ENCODE peak calls at places on chromosome 4, in eight cellular contexts. T is NCI-H748 treated with DMSO at 0.1 percent for 48 hours; Z is right lobe of liver; D is effector memory CD8-positive, alpha-beta T cell; A is activated naive CD8-positive, alpha-beta T cell treated with anti-CD3 and anti-CD28 coated beads, Interleukin-2, amount 50 U/mL, for 16 hours; S is hippocampal formation; H is activated CD4-positive, alpha-beta T cell treated with anti-CD3 and anti-CD28 coated beads for 48 hours; N is CD4-positive, alpha-beta T cell. L is an unnamed sample.

GRCh38 chr4:56626963-56627362 is 54.1 kb downstream of the HOPX start:
- DNase-seq in N (no peak), Z (no peak), A (no peak), S (no peak), H (no peak), D (peak), T (no peak), L (no peak)

GRCh38 chr4:16524911-16525574 is 298.8 kb upstream of the TAPT1 start:
- DNase-seq in N (no peak), T (no peak), D (no peak), A (no peak), H (no peak), S (no peak), Z (no peak), L (no peak)

GRCh38 chr4:54165438-54165837 is 63.7 kb upstream of the PDGFRA start:
- DNase-seq in A (no peak), D (no peak), N (no peak), H (no peak), T (no peak), S (no peak), Z (no peak), L (no peak)

GRCh38 chr4:182022899-182023298 is 220.3 kb upstream of the TENM3 start:
- DNase-seq in Z (no peak), A (no peak), H (no peak), S (no peak), T (peak), D (no peak), N (no peak), L (peak)

GRCh38 chr4:6123116-6123515 is 77.2 kb downstream of the JAKMIP1 start:
- DNase-seq in Z (no peak), N (no peak), S (no peak), T (no peak), A (no peak), D (no peak), H (no peak), L (no peak)

GRCh38 chr4:58807843-58808605 is 1697.8 kb upstream of the IGFBP7 start:
- DNase-seq in A (no peak), H (no peak), T (no peak), D (no peak), S (no peak), N (no peak), Z (no peak), L (no peak)

GRCh38 chr4:39898015-39898414 is 79.7 kb downstream of the PDS5A start:
- DNase-seq in H (no peak), S (no peak), Z (no peak), A (no peak), T (no peak), N (no peak), D (no peak), L (no peak)

GRCh38 chr4:11039494-11040142 is 355.1 kb upstream of the CLNK start:
- DNase-seq in S (no peak), H (no peak), A (no peak), D (no peak), N (no peak), Z (no peak), T (no peak), L (no peak)

GRCh38 chr4:98758182-98758581 is 99.8 kb upstream of the TSPAN5 start:
- DNase-seq in D (no peak), Z (no peak), S (no peak), T (no peak), N (no peak), A (no peak), H (no peak), L (no peak)

GRCh38 chr4:185003596-185004351 is 14.5 kb upstream of the HELT start:
- DNase-seq in A (no peak), N (no peak), D (no peak), S (no peak), Z (no peak), H (no peak), T (no peak), L (no peak)

GRCh38 chr4:184282895-184283654 is 65.4 kb upstream of the ENPP6 start:
- DNase-seq in H (peak), D (no peak), Z (no peak), A (no peak), T (no peak), S (no peak), N (no peak), L (peak)

GRCh38 chr4:145177906-145178538 is 2.4 kb downstream of the OTUD4 start:
- DNase-seq in H (peak), Z (no peak), A (no peak), D (no peak), T (no peak), S (peak), N (no peak), L (no peak)

L was measured in DMS79 treated with DMSO at 0.1 percent for 48 hours.